ENCODE peak calls at places on chromosomes 13 and 19, in four cellular contexts. W is brain microvascular endothelial cell, G is Peyer's patch, B is WERI-Rb-1. R is an unnamed sample.

GRCh38 chr13:30569901-30570576 is 47.7 kb upstream of the USPL1 start:
- DNase-seq in W (peak), G (no peak), B (no peak), R (peak)

GRCh38 chr19:46229442-46229841 is at the start of gene IGFL1:
- DNase-seq in W (no peak), G (no peak), B (no peak), R (peak)

GRCh38 chr19:4066176-4066606 is 508 bp downstream of the ZBTB7A start:
- DNase-seq in W (no peak), G (peak), B (no peak), R (no peak)

GRCh38 chr13:77480071-77480470 is 55.4 kb upstream of the SCEL start:
- DNase-seq in W (no peak), G (no peak), B (no peak), R (no peak)

GRCh38 chr13:88979465-88980180 is 1308.5 kb downstream of the SLITRK5 start:
- DNase-seq in W (no peak), G (no peak), B (no peak), R (no peak)

GRCh38 chr13:112242777-112243176 is 133.4 kb upstream of the SPACA7 start:
- DNase-seq in W (no peak), G (no peak), B (no peak), R (no peak)

GRCh38 chr13:113103646-113104045 is 1.9 kb upstream of the F7 start:
- DNase-seq in W (no peak), G (no peak), B (no peak), R (no peak)

GRCh38 chr13:79662882-79663281 is 181.9 kb downstream of the NDFIP2 start:
- DNase-seq in W (no peak), G (no peak), B (peak), R (no peak)

GRCh38 chr13:74715718-74716117 is 581.5 kb upstream of the KLF12 start:
- DNase-seq in W (no peak), G (no peak), B (no peak), R (no peak)

GRCh38 chr13:87426737-87427136 is 244.4 kb upstream of the SLITRK5 start:
- DNase-seq in W (no peak), G (no peak), B (no peak), R (no peak)

GRCh38 chr19:49200238-49200862 is 42.8 kb downstream of the TRPM4 start:
- DNase-seq in W (no peak), G (no peak), B (peak), R (peak)

GRCh38 chr13:25860862-25861261 is 191.0 kb downstream of the SHISA2 start:
- DNase-seq in W (peak), G (no peak), B (no peak), R (no peak)

GRCh38 chr19:53909471-53910169 is 542 bp downstream of the CACNG7 start:
- DNase-seq in W (no peak), G (no peak), B (no peak), R (peak)

GRCh38 chr13:48790199-48790598 is 136.5 kb downstream of the CYSLTR2 start:
- DNase-seq in W (no peak), G (no peak), B (no peak), R (no peak)

GRCh38 chr19:50720921-50721291 is 1.3 kb upstream of the SHANK1 start:
- DNase-seq in W (no peak), G (no peak), B (no peak), R (peak)

GRCh38 chr19:17021328-17021727 is 5.3 kb downstream of the CPAMD8 start:
- DNase-seq in W (no peak), G (no peak), B (no peak), R (no peak)

GRCh38 chr13:43835701-43836100 is 43.8 kb downstream of the CCDC122 start:
- DNase-seq in W (peak), G (no peak), B (no peak), R (no peak)

GRCh38 chr19:53511933-53512374 is 26.0 kb upstream of the ZNF331 start:
- DNase-seq in W (peak), G (peak), B (peak), R (peak)

GRCh38 chr19:55319786-55320185 is 5.4 kb downstream of the TMEM150B start:
- DNase-seq in W (peak), G (no peak), B (no peak), R (peak)

GRCh38 chr13:98484289-98485219 is 92.4 kb downstream of the STK24 start:
- DNase-seq in W (peak), G (peak), B (peak), R (peak)

GRCh38 chr13:49627831-49628652 is at the start of gene ARL11:
- DNase-seq in W (no peak), G (peak), B (no peak), R (peak)

GRCh38 chr19:39409886-39410619 is 2.4 kb upstream of the PLEKHG2 start:
- DNase-seq in W (peak), G (peak), B (no peak), R (no peak)

GRCh38 chr13:93002071-93002470 is 224.5 kb upstream of the GPC6 start:
- DNase-seq in W (no peak), G (no peak), B (no peak), R (no peak)

GRCh38 chr13:88005188-88005587 is 334.0 kb downstream of the SLITRK5 start:
- DNase-seq in W (no peak), G (no peak), B (no peak), R (no peak)

GRCh38 chr19:374886-375235 is 30.3 kb upstream of the MIER2 start:
- DNase-seq in W (no peak), G (no peak), B (no peak), R (peak)

GRCh38 chr13:109646423-109646822 is 140.0 kb downstream of the IRS2 start:
- DNase-seq in W (no peak), G (no peak), B (no peak), R (no peak)

GRCh38 chr19:16367269-16367683 is 42.6 kb downstream of the KLF2 start:
- DNase-seq in W (no peak), G (peak), B (no peak), R (no peak)

GRCh38 chr13:106865706-106866288 is 297.9 kb upstream of the ARGLU1 start:
- DNase-seq in W (no peak), G (no peak), B (no peak), R (no peak)

GRCh38 chr13:106867249-106867648 is 299.3 kb upstream of the ARGLU1 start:
- DNase-seq in W (peak), G (no peak), B (no peak), R (no peak)
- TF ChIP-seq CTCF in W (peak), G (no peak), B (no peak), R (peak)

GRCh38 chr13:29369060-29369743 is 226.3 kb downstream of the SLC7A1 start:
- DNase-seq in W (peak), G (no peak), B (no peak), R (peak)
- TF ChIP-seq CTCF in W (peak), G (peak), B (peak), R (peak)

DNA sequence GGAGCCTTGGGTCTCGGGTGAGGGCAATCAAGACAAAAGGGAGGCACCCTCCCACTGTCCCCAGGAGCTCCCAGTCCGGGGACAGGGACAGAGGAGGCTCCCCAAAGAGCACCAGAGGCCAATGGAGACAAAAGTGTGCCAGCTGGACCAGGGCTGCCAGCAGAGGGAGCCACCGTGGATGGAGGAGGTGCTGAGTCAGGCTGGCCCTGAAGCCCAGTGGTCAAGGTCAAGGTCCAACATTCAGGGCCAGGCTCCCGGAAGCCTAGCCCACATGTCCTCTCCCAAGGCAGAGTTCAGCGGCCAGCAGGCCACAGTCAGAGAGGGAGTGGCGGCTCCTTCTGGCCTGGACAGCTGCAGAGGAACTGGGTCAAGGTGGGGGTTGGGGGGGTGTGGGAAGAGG is 8.4 kb downstream of the COL5A3 start:
- DNase-seq in W (no peak), G (peak), B (peak), R (peak)
- TF ChIP-seq CTCF in W (peak), G (peak), B (peak), R (peak)

DNA sequence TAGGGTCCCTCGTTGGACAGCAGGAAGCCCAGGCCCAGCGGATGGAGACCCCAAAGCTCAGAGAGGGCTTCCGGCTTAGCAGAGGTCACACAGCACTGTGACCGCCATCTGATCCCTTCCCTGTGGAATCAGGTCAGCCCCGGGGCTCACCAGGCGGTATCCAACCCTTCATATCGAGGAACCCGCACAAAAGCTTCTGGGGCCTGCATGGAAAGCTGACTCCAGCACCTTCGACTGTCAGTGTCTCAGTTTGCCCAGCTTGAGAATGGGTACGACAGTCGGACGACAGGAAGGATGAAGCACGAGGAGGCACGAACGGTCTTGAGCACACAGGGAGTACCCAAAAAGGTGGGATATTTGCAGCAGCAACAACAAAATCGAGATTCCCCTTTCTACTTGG is 2.6 kb downstream of the TLE5 start:
- DNase-seq in W (no peak), G (no peak), B (no peak), R (peak)
- TF ChIP-seq CTCF in W (no peak), G (no peak), B (no peak), R (no peak)

GRCh38 chr19:43779147-43779819 is 1.5 kb downstream of the KCNN4 start:
- DNase-seq in W (no peak), G (peak), B (no peak), R (no peak)

GRCh38 chr19:43782311-43782660 is 1.5 kb upstream of the KCNN4 start:
- DNase-seq in W (no peak), G (no peak), B (no peak), R (no peak)

GRCh38 chr19:43779820-43780219 is 953 bp downstream of the KCNN4 start:
- DNase-seq in W (no peak), G (no peak), B (no peak), R (no peak)

GRCh38 chr19:43781630-43782310 is 997 bp upstream of the KCNN4 start:
- DNase-seq in W (no peak), G (no peak), B (no peak), R (no peak)

GRCh38 chr19:43780706-43781525 is at the start of gene KCNN4:
- DNase-seq in W (peak), G (peak), B (no peak), R (no peak)
- TF ChIP-seq CTCF in W (no peak), G (no peak), B (no peak), R (no peak)

DNA sequence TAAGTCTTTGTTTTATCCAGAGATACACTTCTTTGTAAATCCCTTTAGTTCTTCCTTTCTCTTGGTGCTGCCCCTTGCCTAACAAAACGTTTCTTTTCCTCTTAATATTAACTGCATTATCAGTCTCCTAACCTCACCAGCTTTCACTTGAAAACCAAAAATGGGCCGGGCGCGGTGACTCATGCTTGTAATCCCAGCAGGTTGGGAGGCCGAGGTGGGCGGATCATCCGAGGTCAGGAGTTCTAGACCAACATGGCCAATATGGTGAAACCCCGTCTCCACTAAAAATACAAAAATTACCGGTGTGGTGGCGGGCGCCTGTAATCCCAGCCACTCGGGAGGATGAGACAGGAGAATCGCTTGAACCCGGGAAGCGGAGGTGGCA is 329.8 kb upstream of the MIR17HG start:
- DNase-seq in W (no peak), G (no peak), B (peak), R (peak)
- TF ChIP-seq CTCF in W (no peak), G (no peak), B (no peak), R (peak)

DNA sequence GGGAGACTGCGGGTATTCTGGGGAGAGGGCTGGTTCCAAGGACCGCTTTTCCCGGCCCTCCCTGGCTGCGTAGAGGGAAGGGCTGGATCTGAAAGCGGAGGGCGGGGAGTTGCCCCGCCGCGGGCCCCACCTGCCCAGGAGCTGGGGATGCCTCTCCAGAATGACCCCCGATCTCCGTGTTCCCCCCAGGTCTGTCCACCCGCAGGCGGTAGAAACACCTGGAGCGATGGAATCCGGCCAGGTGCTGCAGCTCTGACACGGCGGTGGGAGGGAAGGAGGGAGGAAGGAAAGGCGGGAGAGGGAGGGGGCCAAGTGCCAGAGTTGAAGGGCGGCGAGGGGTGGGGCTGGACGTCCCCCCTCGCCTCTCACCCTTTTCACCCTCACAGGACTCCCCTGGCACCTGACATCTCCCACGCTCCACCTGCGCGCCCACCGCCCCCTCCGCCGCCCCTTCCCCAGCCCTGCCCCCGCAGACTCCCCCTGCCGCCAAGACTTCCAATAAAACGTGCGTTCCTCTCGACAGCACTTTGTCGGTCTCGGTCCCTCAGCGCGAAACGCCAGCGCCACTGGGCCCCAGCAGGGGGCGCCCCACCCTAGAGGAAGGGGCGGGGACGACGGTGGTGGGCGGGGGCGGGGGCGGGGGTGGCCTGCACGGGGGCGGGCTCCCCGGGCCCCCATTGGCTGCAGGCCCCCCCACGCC is 374 bp upstream of the FXYD7 start:
- DNase-seq in W (no peak), G (peak), B (peak), R (peak)
- TF ChIP-seq CTCF in W (peak), G (peak), B (peak), R (peak)